ENCODE peak calls at places on chromosome 13, in eight cellular contexts. L, X, Q, D, M, T, F and A are unnamed samples.

GRCh38 chr13:97283888-97284287 is 61.8 kb downstream of the MBNL2 start:
- DNase-seq in L (no peak), X (no peak), Q (no peak), D (no peak), M (no peak), T (no peak), F (no peak), A (no peak)

GRCh38 chr13:99971576-99972189 is at the start of gene ZIC5:
- DNase-seq in L (no peak), X (no peak), Q (no peak), D (no peak), M (peak), T (no peak), F (no peak), A (peak)

GRCh38 chr13:110388141-110388943 is 81.3 kb downstream of the COL4A2 start:
- DNase-seq in L (no peak), X (peak), Q (peak), D (no peak), M (peak), T (no peak), F (peak), A (no peak)

GRCh38 chr13:46665630-46666482 is 112.9 kb downstream of the LRCH1 start:
- DNase-seq in L (no peak), X (no peak), Q (no peak), D (no peak), M (no peak), T (no peak), F (peak), A (no peak)

GRCh38 chr13:29993716-29994488 is 143.5 kb upstream of the UBL3 start:
- DNase-seq in L (no peak), X (no peak), Q (peak), D (no peak), M (no peak), T (no peak), F (peak), A (no peak)

GRCh38 chr13:52847682-52848432 is 583 bp downstream of the PCDH8 start:
- DNase-seq in L (no peak), X (no peak), Q (no peak), D (no peak), M (peak), T (no peak), F (no peak), A (no peak)

GRCh38 chr13:43611631-43612416 is 174.9 kb downstream of the ENOX1 start:
- DNase-seq in L (no peak), X (no peak), Q (no peak), D (no peak), M (no peak), T (no peak), F (no peak), A (no peak)

GRCh38 chr13:27973291-27973690 is 4.2 kb upstream of the CDX2 start:
- DNase-seq in L (no peak), X (no peak), Q (no peak), D (no peak), M (no peak), T (no peak), F (no peak), A (no peak)

GRCh38 chr13:34941835-34942731 is at the start of gene NBEA:
- DNase-seq in L (peak), X (peak), Q (peak), D (peak), M (peak), T (peak), F (peak), A (peak)

GRCh38 chr13:33123066-33123940 is 107.1 kb downstream of the KL start:
- DNase-seq in L (no peak), X (no peak), Q (no peak), D (no peak), M (no peak), T (no peak), F (peak), A (no peak)

GRCh38 chr13:66264976-66265375 is 965.2 kb downstream of the PCDH9 start:
- DNase-seq in L (no peak), X (no peak), Q (no peak), D (no peak), M (peak), T (no peak), F (no peak), A (no peak)

GRCh38 chr13:66312312-66313087 is 917.6 kb downstream of the PCDH9 start:
- DNase-seq in L (no peak), X (peak), Q (no peak), D (no peak), M (no peak), T (no peak), F (no peak), A (no peak)

GRCh38 chr13:100789481-100789880 is 114.9 kb upstream of the TMTC4 start:
- DNase-seq in L (no peak), X (no peak), Q (no peak), D (no peak), M (no peak), T (no peak), F (no peak), A (no peak)

GRCh38 chr13:79528356-79528755 is 47.4 kb downstream of the NDFIP2 start:
- DNase-seq in L (no peak), X (no peak), Q (no peak), D (no peak), M (no peak), T (no peak), F (peak), A (no peak)

GRCh38 chr13:27171244-27171829 is at the start of gene USP12:
- DNase-seq in L (no peak), X (no peak), Q (peak), D (no peak), M (peak), T (peak), F (peak), A (no peak)

GRCh38 chr13:99432637-99433542 is 68.4 kb upstream of the TM9SF2 start:
- DNase-seq in L (peak), X (peak), Q (peak), D (peak), M (peak), T (peak), F (peak), A (peak)

GRCh38 chr13:48233097-48233885 is at the start of gene ITM2B:
- DNase-seq in L (peak), X (peak), Q (peak), D (peak), M (peak), T (peak), F (peak), A (peak)

GRCh38 chr13:46992383-46992952 is 95.6 kb upstream of the HTR2A start:
- DNase-seq in L (no peak), X (no peak), Q (no peak), D (no peak), M (no peak), T (no peak), F (peak), A (no peak)

GRCh38 chr13:59250276-59250990 is 913.3 kb downstream of the DIAPH3 start:
- DNase-seq in L (no peak), X (no peak), Q (no peak), D (no peak), M (no peak), T (no peak), F (no peak), A (no peak)

GRCh38 chr13:30851697-30852096 is 54.4 kb upstream of the MEDAG start:
- DNase-seq in L (no peak), X (no peak), Q (no peak), D (no peak), M (no peak), T (no peak), F (no peak), A (no peak)

GRCh38 chr13:33722216-33722900 is 95.6 kb upstream of the RFC3 start:
- DNase-seq in L (no peak), X (no peak), Q (no peak), D (no peak), M (no peak), T (no peak), F (no peak), A (no peak)

GRCh38 chr13:113060557-113061270 is 44.9 kb upstream of the F7 start:
- DNase-seq in L (no peak), X (no peak), Q (no peak), D (no peak), M (no peak), T (no peak), F (no peak), A (no peak)

GRCh38 chr13:99975626-99976025 is 4.1 kb upstream of the ZIC5 start:
- DNase-seq in L (no peak), X (no peak), Q (peak), D (no peak), M (no peak), T (no peak), F (no peak), A (no peak)